ENCODE peak calls at places on chromosomes 11 and 22, in five cellular contexts. D is stimulated activated CD8-positive, alpha-beta memory T cell treated with anti-CD3 and anti-CD28 coated beads, Interleukin-7, amount 100 ng/mL, for 24 hours; H is brain microvascular endothelial cell; G is stimulated activated CD4-positive, alpha-beta T cell treated with anti-CD3 and anti-CD28 coated beads, Interleukin-2, amount 100 ng/mL, for 24 hours; I is endodermal cell. K is an unnamed sample.

GRCh38 chr11:31641477-31642062 is 132.0 kb downstream of the ELP4 start:
- DNase-seq in G (no peak), D (no peak), H (no peak), I (peak), K (peak)

GRCh38 chr11:121672630-121673487 is 220.1 kb upstream of the SORL1-AS1 start:
- DNase-seq in H (no peak), D (no peak), G (no peak), I (no peak), K (no peak)

GRCh38 chr11:111540114-111540920 is at the start of gene LAYN:
- DNase-seq in G (peak), I (peak), H (peak), D (no peak), K (no peak)

GRCh38 chr11:64900263-64900678 is 16.7 kb downstream of the ATG2A start:
- DNase-seq in H (no peak), G (peak), I (no peak), D (no peak), K (no peak)

GRCh38 chr11:3984896-3985295 is 109.7 kb upstream of the RRM1 start:
- DNase-seq in D (no peak), I (peak), G (peak), H (no peak), K (no peak)

GRCh38 chr11:28105869-28106268 is 2.1 kb downstream of the KIF18A start:
- DNase-seq in I (no peak), D (no peak), G (no peak), H (no peak), K (no peak)

GRCh38 chr11:48228761-48229160 is 12.2 kb downstream of the OR4B1 start:
- DNase-seq in D (no peak), G (no peak), H (no peak), I (no peak), K (no peak)

GRCh38 chr22:43996170-43996980 is 27.7 kb upstream of the PARVB start:
- DNase-seq in D (peak), G (peak), I (no peak), H (no peak), K (no peak)

GRCh38 chr11:46250071-46251052 is 27.1 kb upstream of the CREB3L1 start:
- DNase-seq in G (no peak), I (no peak), H (no peak), D (no peak), K (no peak)

GRCh38 chr11:47950396-47950795 is 30.0 kb upstream of the PTPRJ start:
- DNase-seq in I (no peak), H (no peak), G (peak), D (no peak), K (no peak)

GRCh38 chr22:49928571-49929552 is 10.4 kb downstream of the CRELD2 start:
- DNase-seq in I (no peak), H (no peak), D (no peak), G (no peak), K (no peak)

GRCh38 chr22:49913026-49913425 is 5.2 kb downstream of the ALG12 start:
- DNase-seq in G (no peak), I (no peak), D (no peak), H (no peak), K (no peak)

GRCh38 chr22:50174382-50175190 is 4.1 kb downstream of the PANX2 start:
- DNase-seq in I (no peak), G (no peak), H (no peak), D (no peak), K (no peak)

GRCh38 chr11:62911137-62912130 is 9.7 kb downstream of the CHRM1 start:
- DNase-seq in H (no peak), G (no peak), I (no peak), D (no peak), K (no peak)

GRCh38 chr11:116420770-116421528 is 351.8 kb downstream of the BUD13 start:
- DNase-seq in I (peak), H (peak), D (no peak), G (no peak), K (peak)

GRCh38 chr22:30602049-30602448 is 4.9 kb upstream of the TCN2 start:
- DNase-seq in I (peak), H (peak), D (no peak), G (no peak), K (peak)

GRCh38 chr11:45142241-45142885 is 4.1 kb upstream of the PRDM11 start:
- DNase-seq in H (no peak), I (no peak), D (no peak), G (no peak), K (no peak)